ENCODE peak calls at places on chromosomes 2 and 18, in seven cellular contexts. J is Peyer's patch, K is heart left ventricle, F is cardiac muscle cell, S is colonic mucosa, T is tibial nerve, I is psoas muscle. M is an unnamed sample.

GRCh38 chr2:129887688-129888266 is 91.7 kb upstream of the RAB6C start:
- DNase-seq in J (no peak), K (no peak), F (no peak), S (no peak), T (no peak), I (no peak), M (no peak)

GRCh38 chr2:70923378-70924015 is 12.2 kb upstream of the ATP6V1B1 start:
- DNase-seq in J (peak; percentile 26), K (no peak), F (no peak), S (no peak), T (peak; percentile 4), I (peak; percentile 36), M (no peak)

GRCh38 chr18:67359868-67360838 is 156.4 kb downstream of the DSEL start:
- DNase-seq in J (peak; percentile 54), K (no peak), F (peak; percentile 93), S (no peak), T (peak; percentile 16), I (peak; percentile 58), M (no peak)

GRCh38 chr2:203532957-203533695 is 2.0 kb downstream of the RAPH1 start:
- DNase-seq in J (no peak), K (no peak), F (peak; percentile 71), S (no peak), T (no peak), I (no peak), M (no peak)

GRCh38 chr2:194343167-194343566 is 1313.9 kb upstream of the SLC39A10 start:
- DNase-seq in J (no peak), K (no peak), F (no peak), S (no peak), T (no peak), I (no peak), M (no peak)

GRCh38 chr2:88828397-88829137 is 137.1 kb downstream of the RPIA start:
- DNase-seq in J (no peak), K (peak; percentile 84), F (peak; percentile 60), S (no peak), T (no peak), I (peak; percentile 66), M (no peak)

GRCh38 chr2:212956665-212957064 is 194.7 kb downstream of the IKZF2 start:
- DNase-seq in J (no peak), K (no peak), F (no peak), S (no peak), T (no peak), I (no peak), M (no peak)

GRCh38 chr2:150127995-150128394 is 359.5 kb downstream of the RND3 start:
- DNase-seq in J (no peak), K (no peak), F (peak; percentile 62), S (no peak), T (no peak), I (no peak), M (no peak)

GRCh38 chr2:69033427-69034095 is 20.6 kb downstream of the ANTXR1 start:
- DNase-seq in J (no peak), K (no peak), F (no peak), S (no peak), T (no peak), I (no peak), M (no peak)

GRCh38 chr2:152646775-152647174 is 70.5 kb downstream of the PRPF40A start:
- DNase-seq in J (no peak), K (no peak), F (peak; percentile 71), S (no peak), T (no peak), I (no peak), M (no peak)

GRCh38 chr2:200455958-200456421 is 53.9 kb downstream of the KCTD18 start:
- DNase-seq in J (no peak), K (no peak), F (peak; percentile 81), S (no peak), T (no peak), I (no peak), M (no peak)

GRCh38 chr2:16281451-16282330 is 341.3 kb downstream of the MYCN start:
- DNase-seq in J (no peak), K (no peak), F (peak; percentile 13), S (no peak), T (no peak), I (no peak), M (no peak)

GRCh38 chr18:45423664-45424063 is 191.6 kb upstream of the SLC14A2 start:
- DNase-seq in J (no peak), K (no peak), F (no peak), S (no peak), T (no peak), I (no peak), M (no peak)

GRCh38 chr2:28896906-28897305 is 2.4 kb downstream of the WDR43 start:
- DNase-seq in J (no peak), K (no peak), F (peak; percentile 16), S (no peak), T (no peak), I (no peak), M (no peak)

GRCh38 chr2:191835539-191836350 is 11.1 kb downstream of the CAVIN2 start:
- DNase-seq in J (no peak), K (no peak), F (no peak), S (no peak), T (no peak), I (no peak), M (no peak)

GRCh38 chr18:79631761-79632446 is 47.7 kb upstream of the CTDP1 start:
- DNase-seq in J (no peak), K (no peak), F (no peak), S (no peak), T (no peak), I (no peak), M (no peak)

GRCh38 chr2:170680172-170680913 is 34.8 kb upstream of the SP5 start:
- DNase-seq in J (no peak), K (no peak), F (no peak), S (no peak), T (no peak), I (no peak), M (no peak)

GRCh38 chr2:99485411-99485810 is 4.4 kb downstream of the REV1 start:
- DNase-seq in J (no peak), K (no peak), F (no peak), S (no peak), T (no peak), I (no peak), M (no peak)

GRCh38 chr2:72330673-72331072 is 183.0 kb upstream of the CYP26B1 start:
- DNase-seq in J (no peak), K (no peak), F (no peak), S (no peak), T (no peak), I (no peak), M (no peak)

GRCh38 chr2:169110919-169111318 is 41.6 kb downstream of the DHRS9 start:
- DNase-seq in J (no peak), K (no peak), F (no peak), S (no peak), T (no peak), I (no peak), M (no peak)

GRCh38 chr2:239598732-239599090 is 197.9 kb upstream of the HDAC4 start:
- DNase-seq in J (peak; percentile 28), K (no peak), F (no peak), S (no peak), T (no peak), I (peak; percentile 18), M (no peak)

GRCh38 chr18:7684966-7685365 is 117.8 kb downstream of the PTPRM start:
- DNase-seq in J (no peak), K (no peak), F (no peak), S (no peak), T (no peak), I (no peak), M (no peak)

GRCh38 chr18:38750786-38751185 is 1185.2 kb upstream of the CELF4 start:
- DNase-seq in J (no peak), K (no peak), F (no peak), S (no peak), T (no peak), I (no peak), M (no peak)

DNA sequence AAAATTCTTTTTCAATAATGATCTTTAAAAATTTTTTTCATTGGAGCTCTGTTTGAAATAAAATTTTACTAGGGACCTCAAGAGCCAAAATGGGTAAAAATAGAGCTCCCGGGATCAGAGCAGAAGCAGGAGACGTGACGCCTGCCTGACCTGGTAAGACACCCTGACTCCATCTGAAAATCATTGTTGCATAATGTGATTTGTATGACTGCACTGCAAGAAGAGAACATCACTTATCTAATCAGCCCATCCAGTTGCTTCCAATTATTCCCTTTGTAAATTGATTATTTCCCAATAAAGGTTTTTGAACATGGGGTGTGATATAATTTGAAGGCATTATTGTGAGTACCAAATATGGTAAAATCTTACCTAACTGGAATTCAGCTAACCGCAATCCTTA is 17.1 kb upstream of the TAF1B start:
- DNase-seq in J (no peak), K (no peak), F (no peak), S (no peak), T (no peak), I (no peak), M (no peak)
- H3K27ac ChIP-seq in J (no peak overlapping the region), K (no peak overlapping the region), F (no peak overlapping the region), S (no peak overlapping the region), T (no peak overlapping the region), I (no peak overlapping the region), M (no peak overlapping the region)

GRCh38 chr18:58230438-58231179 is 186.6 kb downstream of the NEDD4L start:
- DNase-seq in J (peak; percentile 58), K (no peak), F (no peak), S (peak; percentile 58), T (no peak), I (no peak), M (no peak)
- H3K27ac ChIP-seq in J (no peak overlapping the region), K (no peak overlapping the region), F (no peak overlapping the region), S (no peak overlapping the region), T (no peak overlapping the region), I (no peak overlapping the region), M (no peak overlapping the region)

DNA sequence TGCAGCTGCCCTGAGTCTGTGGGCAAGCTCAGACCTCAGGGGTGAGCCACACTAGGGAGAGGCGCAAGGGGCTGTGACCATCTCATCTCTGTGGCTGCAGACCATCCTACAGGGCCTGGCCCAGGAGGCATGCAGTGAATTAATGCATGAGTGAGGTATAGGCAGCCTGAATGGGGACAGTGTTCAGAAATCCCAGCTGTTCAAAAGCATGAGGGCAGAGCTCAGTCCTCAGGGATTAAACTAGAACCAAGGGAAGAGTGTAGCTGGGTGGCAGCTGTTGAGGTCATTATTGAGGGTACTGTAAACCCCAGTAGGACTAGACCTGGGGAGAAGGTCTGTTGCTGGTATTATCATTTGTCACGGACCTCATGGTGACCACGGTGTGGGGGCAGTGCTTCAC is 17.0 kb downstream of the TMEM177 start:
- DNase-seq in J (no peak), K (no peak), F (no peak), S (no peak), T (no peak), I (no peak), M (no peak)
- H3K27ac ChIP-seq in J (no peak overlapping the region), K (no peak overlapping the region), F (no peak overlapping the region), S (no peak overlapping the region), T (no peak overlapping the region), I (no peak overlapping the region), M (no peak overlapping the region)

DNA sequence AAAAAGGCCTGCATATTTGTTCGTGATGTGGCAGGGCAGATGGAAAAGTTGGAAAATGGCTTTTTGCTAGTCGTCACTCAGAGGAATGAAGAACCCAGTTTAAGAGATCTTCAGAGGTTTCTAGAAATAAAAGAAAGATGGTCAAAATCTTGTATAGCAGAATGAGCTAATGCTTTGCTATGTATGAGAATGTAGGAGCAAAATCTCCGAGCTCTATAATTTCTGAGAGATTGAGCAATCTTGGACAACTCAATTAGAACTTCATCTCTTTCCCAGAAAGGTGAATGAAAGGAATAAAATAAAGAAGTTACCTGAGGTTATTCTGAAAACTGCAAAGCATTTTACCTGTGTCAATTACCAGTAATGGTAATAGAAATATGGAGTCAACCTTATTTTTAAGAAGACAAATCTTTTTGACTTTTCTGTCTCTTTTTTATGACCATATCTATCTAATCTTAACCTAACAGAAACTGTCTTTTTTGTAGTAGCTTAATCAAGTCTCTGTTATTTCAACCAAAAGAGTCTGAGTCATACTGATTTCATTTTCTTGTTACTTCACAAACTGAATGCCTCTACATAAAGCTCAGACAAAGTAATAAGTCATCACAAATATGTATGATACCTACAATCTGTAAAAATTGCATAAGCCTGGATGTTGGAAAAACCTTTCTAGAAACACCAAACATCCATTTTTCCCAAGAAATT is 32.5 kb downstream of the CCDC68 start:
- DNase-seq in J (no peak), K (no peak), F (peak; percentile 48), S (no peak), T (no peak), I (no peak), M (no peak)
- H3K27ac ChIP-seq in J (no peak overlapping the region), K (no peak overlapping the region), F (no peak overlapping the region), S (no peak overlapping the region), T (no peak overlapping the region), I (no peak overlapping the region), M (no peak overlapping the region)

M was measured in aorta.